ENCODE peak calls at places on chromosomes 2 and 18, in six cellular contexts. N is H9, Z is IMR-90, J is mesenchymal stem cell, P is trophoblast cell, K is H1. E is an unnamed sample.

GRCh38 chr2:17814601-17815000 is 1.7 kb upstream of the MSGN1 start:
- DNase-seq in N (no peak), Z (no peak), J (no peak), P (no peak), K (no peak), E (no peak)

GRCh38 chr2:197179744-197180498 is 130.7 kb downstream of the ANKRD44 start:
- DNase-seq in N (no peak), Z (peak), J (peak), P (no peak), K (no peak), E (no peak)

GRCh38 chr2:58959996-58960395 is 718.9 kb upstream of the FANCL start:
- DNase-seq in N (no peak), Z (no peak), J (no peak), P (no peak), K (no peak), E (no peak)

GRCh38 chr18:43606800-43607199 is 329.5 kb upstream of the SYT4 start:
- DNase-seq in N (no peak), Z (no peak), J (no peak), P (no peak), K (no peak), E (no peak)

GRCh38 chr2:197809064-197809463 is 4.7 kb downstream of the PLCL1 start:
- DNase-seq in N (no peak), Z (no peak), J (no peak), P (no peak), K (no peak), E (no peak)

GRCh38 chr2:122412360-122412759 is 656.9 kb downstream of the TSN start:
- DNase-seq in N (no peak), Z (no peak), J (no peak), P (no peak), K (no peak), E (no peak)

GRCh38 chr18:22816266-22817176 is 116.6 kb upstream of the RBBP8 start:
- DNase-seq in N (no peak), Z (no peak), J (no peak), P (no peak), K (no peak), E (no peak)

GRCh38 chr18:42340423-42341009 is 385.5 kb downstream of the PIK3C3 start:
- DNase-seq in N (no peak), Z (no peak), J (no peak), P (no peak), K (no peak), E (no peak)

GRCh38 chr2:240419723-240420122 is 15.7 kb upstream of the GPC1 start:
- DNase-seq in N (no peak), Z (no peak), J (no peak), P (no peak), K (no peak), E (no peak)

GRCh38 chr18:9419956-9420631 is 55.2 kb upstream of the RALBP1 start:
- DNase-seq in N (no peak), Z (peak), J (peak), P (no peak), K (no peak), E (no peak)

GRCh38 chr2:217822296-217823252 is 180.2 kb downstream of the TNS1 start:
- DNase-seq in N (peak), Z (peak), J (no peak), P (no peak), K (no peak), E (no peak)

GRCh38 chr2:239229545-239230279 is 171.1 kb downstream of the HDAC4 start:
- DNase-seq in N (no peak), Z (no peak), J (peak), P (no peak), K (no peak), E (no peak)

GRCh38 chr2:151774506-151774905 is 40.2 kb upstream of the NEB start:
- DNase-seq in N (no peak), Z (peak), J (peak), P (no peak), K (no peak), E (no peak)

GRCh38 chr2:119764832-119765231 is 5.1 kb downstream of the PTPN4 start:
- DNase-seq in N (no peak), Z (no peak), J (no peak), P (peak), K (no peak), E (no peak)

GRCh38 chr2:104521247-104521646 is 332.7 kb upstream of the POU3F3 start:
- DNase-seq in N (peak), Z (no peak), J (no peak), P (no peak), K (peak), E (peak)

GRCh38 chr2:106864051-106864450 is 21.9 kb downstream of the ST6GAL2 start:
- DNase-seq in N (no peak), Z (no peak), J (no peak), P (no peak), K (no peak), E (no peak)

GRCh38 chr2:217948897-217949296 is 53.9 kb downstream of the TNS1 start:
- DNase-seq in N (no peak), Z (no peak), J (no peak), P (no peak), K (no peak), E (no peak)

GRCh38 chr2:225379861-225380260 is 19.6 kb upstream of the NYAP2 start:
- DNase-seq in N (no peak), Z (no peak), J (no peak), P (no peak), K (no peak), E (no peak)

GRCh38 chr2:63537306-63537705 is 51.0 kb downstream of the WDPCP start:
- DNase-seq in N (no peak), Z (peak), J (no peak), P (no peak), K (no peak), E (no peak)

GRCh38 chr2:229860334-229860733 is 61.5 kb downstream of the TRIP12 start:
- DNase-seq in N (no peak), Z (no peak), J (no peak), P (no peak), K (no peak), E (no peak)
- H3K4me2 ChIP-seq in N (no peak), Z (no peak), J (no peak), P (no peak), K (no peak), E (no peak)

GRCh38 chr18:72612894-72613537 is 68.9 kb upstream of the CBLN2 start:
- DNase-seq in N (no peak), Z (no peak), J (no peak), P (no peak), K (no peak), E (no peak)

GRCh38 chr18:72613589-72613988 is 69.4 kb upstream of the CBLN2 start:
- DNase-seq in N (no peak), Z (no peak), J (no peak), P (no peak), K (no peak), E (no peak)
- H3K14ac ChIP-seq in N (no peak), Z (no peak), J (no peak), P (no peak), K (no peak), E (no peak)

GRCh38 chr2:23586691-23587090 is 201.7 kb downstream of the KLHL29 start:
- DNase-seq in N (no peak), Z (no peak), J (no peak), P (no peak), K (no peak), E (no peak)

GRCh38 chr2:23587330-23587729 is 202.4 kb downstream of the KLHL29 start:
- DNase-seq in N (no peak), Z (no peak), J (no peak), P (no peak), K (no peak), E (no peak)

GRCh38 chr2:23583467-23583866 is 198.5 kb downstream of the KLHL29 start:
- DNase-seq in N (no peak), Z (no peak), J (no peak), P (no peak), K (no peak), E (no peak)

GRCh38 chr2:23584054-23584745 is 199.2 kb downstream of the KLHL29 start:
- DNase-seq in N (no peak), Z (no peak), J (no peak), P (no peak), K (no peak), E (no peak)

GRCh38 chr2:23585218-23585945 is 200.4 kb downstream of the KLHL29 start:
- DNase-seq in N (no peak), Z (no peak), J (no peak), P (no peak), K (no peak), E (no peak)
- H3K4me2 ChIP-seq in N (no peak), Z (no peak), J (no peak), P (no peak), K (no peak), E (no peak)

GRCh38 chr2:101509498-101510274 is 34.8 kb upstream of the RFX8 start:
- DNase-seq in N (no peak), Z (no peak), J (no peak), P (peak), K (no peak), E (no peak)
- H3K14ac ChIP-seq in N (no peak), Z (no peak), J (no peak), P (no peak), K (no peak), E (no peak)

DNA sequence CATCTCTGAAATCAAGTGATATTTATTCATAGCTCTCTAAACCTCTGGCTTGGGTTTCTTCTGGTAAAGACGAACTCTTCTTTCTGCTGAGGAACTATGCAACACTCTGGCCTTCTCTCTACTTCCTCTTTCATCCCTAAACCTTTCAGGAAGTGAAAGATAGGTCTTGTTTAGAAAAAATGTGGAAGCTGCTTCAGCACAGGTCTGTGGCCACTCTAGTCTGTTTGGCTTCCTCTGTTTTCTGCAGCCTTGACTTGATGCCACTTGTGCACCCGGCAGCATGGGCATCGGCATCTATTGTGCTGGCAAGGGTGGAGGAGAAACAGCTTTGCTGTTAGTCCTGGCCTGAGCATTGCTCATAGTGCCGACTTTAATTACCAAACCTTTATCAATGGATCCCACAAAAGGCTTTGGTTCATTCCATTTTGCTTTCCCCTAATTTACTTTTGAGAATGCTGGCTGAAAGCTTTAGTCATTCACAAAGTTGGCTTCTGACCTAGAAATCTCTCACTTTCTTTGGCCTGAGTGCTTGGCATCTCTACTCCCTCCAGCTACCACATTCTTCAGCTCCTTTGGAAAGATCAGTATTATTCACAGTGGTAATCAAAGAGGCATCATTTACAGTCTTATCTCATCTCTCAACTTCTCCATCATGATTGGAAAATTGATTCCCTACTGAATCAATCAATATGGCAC is 32.0 kb upstream of the GPR39 start:
- DNase-seq in N (no peak), Z (no peak), J (no peak), P (no peak), K (no peak), E (no peak)
- H3K4me2 ChIP-seq in N (no peak), Z (no peak), J (no peak), P (no peak), K (no peak), E (no peak)

GRCh38 chr2:43268066-43268971 is 41.9 kb upstream of the ZFP36L2 start:
- DNase-seq in N (no peak), Z (no peak), J (peak), P (no peak), K (no peak), E (no peak)
- H3K14ac ChIP-seq in N (no peak), Z (peak), J (no peak), P (peak), K (no peak), E (no peak)

DNA sequence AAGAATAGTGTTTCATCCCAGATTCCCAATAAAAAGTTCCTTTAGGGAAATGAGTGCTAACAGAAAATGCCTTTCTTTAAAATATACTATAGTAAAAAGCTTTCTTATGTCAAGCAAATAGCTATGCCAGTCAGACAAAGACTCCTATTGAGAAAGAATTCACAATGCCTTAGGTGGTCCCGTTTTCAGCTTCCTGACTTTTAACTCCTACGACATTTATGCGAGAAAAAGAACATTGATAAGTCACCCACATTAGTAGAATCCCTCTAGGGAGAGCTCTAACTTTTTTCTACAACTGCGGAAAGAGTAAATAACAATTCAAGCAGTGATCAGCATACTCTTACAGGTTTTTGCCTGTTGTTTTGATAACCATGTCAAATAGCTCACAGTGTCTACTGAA is 750.8 kb upstream of the ACVR2A start:
- DNase-seq in N (no peak), Z (no peak), J (no peak), P (no peak), K (no peak), E (no peak)
- H3K4me2 ChIP-seq in N (no peak), Z (no peak), J (no peak), P (no peak), K (no peak), E (no peak)

GRCh38 chr2:64905338-64906024 is 83.7 kb upstream of the SLC1A4 start:
- DNase-seq in N (no peak), Z (no peak), J (no peak), P (no peak), K (no peak), E (no peak)
- H3K14ac ChIP-seq in N (peak), Z (no peak), J (no peak), P (no peak), K (no peak), E (no peak)

DNA sequence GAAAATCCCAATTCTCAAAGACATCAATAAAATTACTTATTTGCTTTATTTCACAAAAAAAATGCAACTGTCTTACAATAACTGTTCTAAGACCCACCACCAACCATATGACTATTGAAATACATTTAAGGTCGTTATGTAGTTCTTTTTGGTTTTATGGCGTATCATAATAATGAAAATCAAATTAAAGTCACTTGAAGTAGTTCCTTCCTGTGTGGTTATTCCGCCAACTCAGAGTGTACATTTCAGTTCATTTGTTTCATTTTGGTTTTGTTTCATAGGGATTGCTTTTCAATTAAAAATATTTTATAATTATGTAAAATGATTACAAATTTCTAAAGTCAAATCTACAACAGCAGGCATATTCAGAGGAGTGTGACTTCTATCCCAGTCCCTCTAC is 45.9 kb upstream of the AAK1 start:
- DNase-seq in N (no peak), Z (no peak), J (no peak), P (no peak), K (no peak), E (no peak)
- H3K4me2 ChIP-seq in N (no peak), Z (no peak), J (no peak), P (no peak), K (no peak), E (no peak)

DNA sequence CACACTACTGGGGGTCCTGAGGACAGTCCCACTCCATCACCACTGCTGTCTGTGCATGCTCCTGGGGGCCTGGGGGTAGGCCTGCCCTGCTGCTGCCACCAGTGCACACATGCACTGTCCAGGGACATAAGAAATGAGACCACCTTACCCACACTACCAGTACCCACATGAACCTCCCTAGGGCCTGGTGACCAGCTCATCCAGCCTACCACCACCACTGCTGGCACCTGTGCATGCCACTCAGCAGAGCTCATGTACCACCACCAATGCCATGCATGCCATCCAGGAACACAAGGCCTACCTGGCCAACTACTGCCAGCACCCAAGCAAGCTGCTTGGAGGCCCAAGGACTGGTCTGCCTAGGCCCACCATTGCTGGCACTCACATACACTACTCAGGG is 112.8 kb downstream of the BARD1 start:
- DNase-seq in N (no peak), Z (no peak), J (no peak), P (no peak), K (no peak), E (no peak)
- H3K14ac ChIP-seq in N (no peak), Z (no peak), J (no peak), P (no peak), K (no peak), E (no peak)

E was measured in neuronal stem cell.